ENCODE peak calls at places on chromosomes 2 and 18, in eight cellular contexts. F is hepatic stellate cell, W is NCI-H1105 treated with DMSO at 0.1 percent for 48 hours, K is GM20000, D is NCI-H1092 treated with DMSO at 0.1 percent for 48 hours, G is nucleus accumbens, I is mammary epithelial cell, Q is colonic mucosa. U is an unnamed sample.

GRCh38 chr2:47653909-47654789 is 128.8 kb upstream of the MSH6 start:
- DNase-seq in I (no peak), F (no peak), D (peak), W (no peak), K (no peak), Q (peak), G (peak), U (peak)

GRCh38 chr2:241224068-241224850 is 35.8 kb downstream of the ANO7 start:
- DNase-seq in I (peak), W (no peak), K (no peak), G (peak), D (no peak), F (peak), Q (no peak), U (peak)

GRCh38 chr2:178064051-178064450 is 8.5 kb downstream of the PDE11A start:
- DNase-seq in W (no peak), D (no peak), Q (no peak), K (no peak), I (no peak), F (no peak), G (no peak), U (no peak)

GRCh38 chr2:168002021-168002553 is 245.3 kb downstream of the STK39 start:
- DNase-seq in K (no peak), Q (no peak), I (peak), G (no peak), W (no peak), D (no peak), F (no peak), U (peak)

GRCh38 chr2:59282374-59283057 is 1041.4 kb upstream of the FANCL start:
- DNase-seq in K (no peak), F (no peak), I (no peak), Q (no peak), G (no peak), D (no peak), W (no peak), U (no peak)

GRCh38 chr18:7847988-7848387 is 280.9 kb downstream of the PTPRM start:
- DNase-seq in K (no peak), D (no peak), F (no peak), W (no peak), I (no peak), Q (no peak), G (no peak), U (no peak)

GRCh38 chr2:171475979-171476378 is 42.0 kb downstream of the DCAF17 start:
- DNase-seq in K (no peak), D (no peak), W (no peak), F (no peak), Q (no peak), G (no peak), I (no peak), U (no peak)

GRCh38 chr2:97741251-97741650 is 27.9 kb downstream of the ZAP70 start:
- DNase-seq in W (no peak), G (no peak), D (no peak), F (no peak), K (no peak), I (no peak), Q (no peak), U (no peak)

GRCh38 chr2:218271487-218271797 is 1.1 kb downstream of the PNKD start:
- DNase-seq in I (peak), F (no peak), W (no peak), Q (peak), G (no peak), D (no peak), K (no peak), U (no peak)

U was measured in A172.